ENCODE peak calls at places on chromosomes 3 and 15, in nine cellular contexts. F is posterior cingulate gyrus, X is EH, T is MCF 10A, J is esophagus squamous epithelium, I is A549, H is sigmoid colon, P is psoas muscle, M is cardiac fibroblast. E is an unnamed sample.

GRCh38 chr3:4030567-4030966 is 231.3 kb downstream of the LRRN1 start:
- DNase-seq in X (no peak), F (no peak), T (no peak), J (no peak), P (no peak), M (no peak), I (no peak), H (no peak), E (no peak)

GRCh38 chr3:162776137-162776536 is 1279.5 kb downstream of the OTOL1 start:
- DNase-seq in T (no peak), P (no peak), X (no peak), M (no peak), I (no peak), F (no peak), J (no peak), H (no peak), E (no peak)

GRCh38 chr15:71291723-71292122 is 176.5 kb downstream of the THSD4 start:
- DNase-seq in I (no peak), J (no peak), T (no peak), H (no peak), F (no peak), P (no peak), X (no peak), M (no peak), E (no peak)

GRCh38 chr3:64399205-64399800 is 174.0 kb upstream of the PRICKLE2 start:
- DNase-seq in M (peak), J (no peak), F (no peak), I (peak), H (no peak), X (peak), T (peak), P (no peak), E (peak)

GRCh38 chr3:64460877-64461276 is 226.9 kb downstream of the ADAMTS9 start:
- DNase-seq in T (no peak), I (no peak), M (peak), F (no peak), J (no peak), H (no peak), X (peak), P (no peak), E (peak)

GRCh38 chr15:42672444-42672843 is 64.5 kb downstream of the CDAN1 start:
- DNase-seq in M (no peak), H (no peak), J (no peak), T (no peak), X (no peak), F (peak), I (no peak), P (no peak), E (no peak)

GRCh38 chr3:89867286-89867685 is 759.9 kb downstream of the EPHA3 start:
- DNase-seq in T (peak), X (no peak), H (no peak), I (no peak), J (no peak), M (peak), F (no peak), P (no peak), E (no peak)

GRCh38 chr3:147420361-147421183 is 11.4 kb downstream of the ZIC1 start:
- DNase-seq in F (no peak), I (no peak), T (no peak), H (no peak), J (no peak), X (no peak), M (no peak), P (no peak), E (no peak)

GRCh38 chr15:80266745-80267144 is 14.7 kb upstream of the CTXND1 start:
- DNase-seq in I (no peak), P (no peak), T (no peak), H (peak), X (no peak), J (no peak), F (no peak), M (no peak), E (no peak)

GRCh38 chr3:175082631-175083030 is 223.5 kb downstream of the NAALADL2 start:
- DNase-seq in I (no peak), J (no peak), F (no peak), T (no peak), H (no peak), P (no peak), X (no peak), M (no peak), E (no peak)

GRCh38 chr3:54424283-54424682 is 301.9 kb downstream of the CACNA2D3 start:
- DNase-seq in I (no peak), X (no peak), T (no peak), P (no peak), J (no peak), F (no peak), M (no peak), H (no peak), E (no peak)